ENCODE peak calls at places on chromosomes 1 and 21, in five cellular contexts. A is stomach, G is transverse colon, F is HCT116, C is upper lobe of left lung. X is an unnamed sample.

GRCh38 chr1:69305621-69306020 is 262.1 kb upstream of the LRRC7 start:
- DNase-seq in A (no peak), G (no peak), F (peak), C (no peak), X (no peak)

GRCh38 chr1:6942990-6943389 is 157.7 kb downstream of the CAMTA1 start:
- DNase-seq in A (no peak), G (no peak), F (no peak), C (no peak), X (no peak)

GRCh38 chr1:244451539-244451950 is at the start of gene ADSS2:
- DNase-seq in A (peak), G (no peak), F (no peak), C (no peak), X (peak)

GRCh38 chr1:119828266-119828665 is 17.0 kb upstream of the REG4 start:
- DNase-seq in A (no peak), G (no peak), F (no peak), C (no peak), X (no peak)

GRCh38 chr21:18801468-18801867 is 397.9 kb upstream of the TMPRSS15 start:
- DNase-seq in A (peak), G (no peak), F (no peak), C (no peak), X (no peak)

GRCh38 chr1:229853751-229854150 is 213.3 kb upstream of the GALNT2 start:
- DNase-seq in A (no peak), G (no peak), F (no peak), C (no peak), X (no peak)

GRCh38 chr1:10339815-10340214 is 59.0 kb upstream of the PGD start:
- DNase-seq in A (peak), G (peak), F (peak), C (no peak), X (no peak)

GRCh38 chr1:26993237-26994019 is at the start of gene TRNP1:
- DNase-seq in A (peak), G (peak), F (no peak), C (peak), X (peak)

GRCh38 chr1:170910273-170910672 is 25.1 kb upstream of the MROH9 start:
- DNase-seq in A (no peak), G (no peak), F (no peak), C (no peak), X (no peak)

GRCh38 chr1:32066489-32066873 is 6.3 kb upstream of the TMEM39B start:
- DNase-seq in A (peak), G (peak), F (peak), C (no peak), X (peak)

GRCh38 chr1:209768354-209768774 is 12.5 kb downstream of the TRAF3IP3 start:
- DNase-seq in A (peak), G (peak), F (no peak), C (no peak), X (no peak)

GRCh38 chr1:209766051-209766450 is 10.2 kb downstream of the TRAF3IP3 start:
- DNase-seq in A (no peak), G (no peak), F (no peak), C (no peak), X (no peak)

GRCh38 chr1:209769171-209769904 is 13.5 kb downstream of the TRAF3IP3 start:
- DNase-seq in A (no peak), G (peak), F (no peak), C (no peak), X (no peak)

GRCh38 chr1:209767706-209768105 is 11.9 kb downstream of the TRAF3IP3 start:
- DNase-seq in A (no peak), G (no peak), F (no peak), C (no peak), X (no peak)

DNA sequence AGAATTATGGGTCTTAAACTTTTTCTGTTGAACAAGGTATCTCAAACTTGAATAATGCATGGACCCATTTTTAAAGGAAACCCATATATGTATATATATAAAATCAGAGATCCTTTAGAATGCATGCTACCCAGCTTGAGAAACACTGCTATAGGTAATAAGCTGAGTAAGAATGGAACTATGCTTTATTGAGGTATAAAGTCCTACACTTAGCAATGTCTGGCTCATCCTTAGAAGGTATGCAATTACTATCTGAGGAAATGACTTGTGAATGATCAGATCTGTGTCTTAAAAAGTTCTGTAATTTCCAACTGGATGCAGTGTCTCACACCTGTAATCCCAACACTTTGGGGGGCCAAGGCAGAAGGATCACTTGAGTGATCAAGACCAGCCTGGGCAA is 11.3 kb downstream of the TRAF3IP3 start:
- DNase-seq in A (no peak), G (no peak), F (no peak), C (no peak), X (no peak)
- TF ChIP-seq POLR2AphosphoS5 in A (no peak), G (no peak), F (no peak), C (no peak), X (no peak)

DNA sequence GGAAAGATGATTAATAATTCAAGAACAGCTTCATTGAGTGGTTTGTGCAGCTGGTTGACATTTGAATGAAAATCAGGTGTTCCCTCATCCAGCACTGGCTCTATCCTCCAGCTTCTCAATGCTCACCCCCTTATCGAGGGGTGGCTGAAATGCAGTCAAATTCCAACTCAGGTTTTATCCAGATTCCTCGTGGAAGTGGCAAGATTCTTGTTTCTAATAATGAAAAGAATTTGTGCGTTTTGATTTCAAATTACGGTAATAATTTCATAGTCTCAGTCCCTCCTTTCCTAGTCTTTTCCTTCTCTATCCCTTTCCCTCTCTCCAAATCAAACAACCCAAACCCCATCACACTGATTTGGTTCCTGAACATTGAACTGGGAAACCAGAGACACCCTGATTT is 3.1 kb downstream of the CNIH3 start:
- DNase-seq in A (no peak), G (no peak), F (no peak), C (no peak), X (no peak)
- H3K4me3 ChIP-seq in A (no peak), G (no peak), F (no peak), C (no peak), X (no peak)

GRCh38 chr1:151346082-151346768 is 827 bp downstream of the RFX5 start:
- DNase-seq in A (no peak), G (no peak), F (no peak), C (no peak), X (no peak)
- TF ChIP-seq POLR2A in A (no peak), G (no peak), F (no peak), C (no peak), X (no peak)

GRCh38 chr1:150549496-150550221 is 451 bp downstream of the ADAMTSL4 start:
- DNase-seq in A (no peak), G (peak), F (no peak), C (no peak), X (no peak)
- TF ChIP-seq POLR2AphosphoS5 in A (no peak), G (peak), F (no peak), C (no peak), X (no peak)

DNA sequence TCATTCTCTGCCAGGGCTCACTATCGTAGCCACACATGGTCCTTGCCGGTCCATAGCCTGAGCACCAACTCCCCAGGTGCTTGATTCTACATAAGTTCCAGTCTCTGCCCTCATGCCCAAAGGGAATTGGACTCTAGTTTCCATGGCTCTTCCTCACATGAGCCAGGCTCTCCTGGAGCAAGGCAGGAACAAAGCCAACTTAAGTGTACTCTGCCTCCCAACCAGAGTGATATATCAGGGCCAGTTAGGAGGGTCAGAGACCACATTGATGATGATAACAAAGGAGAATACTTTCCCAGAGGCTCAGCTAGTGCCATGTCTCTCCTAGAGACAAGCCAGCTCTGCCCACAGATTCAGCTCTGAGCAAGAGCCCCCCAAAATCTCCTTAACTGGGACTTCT is 70.9 kb downstream of the ERI3 start:
- DNase-seq in A (no peak), G (no peak), F (no peak), C (no peak), X (no peak)
- H3K4me3 ChIP-seq in A (no peak), G (no peak), F (no peak), C (no peak), X (no peak)

DNA sequence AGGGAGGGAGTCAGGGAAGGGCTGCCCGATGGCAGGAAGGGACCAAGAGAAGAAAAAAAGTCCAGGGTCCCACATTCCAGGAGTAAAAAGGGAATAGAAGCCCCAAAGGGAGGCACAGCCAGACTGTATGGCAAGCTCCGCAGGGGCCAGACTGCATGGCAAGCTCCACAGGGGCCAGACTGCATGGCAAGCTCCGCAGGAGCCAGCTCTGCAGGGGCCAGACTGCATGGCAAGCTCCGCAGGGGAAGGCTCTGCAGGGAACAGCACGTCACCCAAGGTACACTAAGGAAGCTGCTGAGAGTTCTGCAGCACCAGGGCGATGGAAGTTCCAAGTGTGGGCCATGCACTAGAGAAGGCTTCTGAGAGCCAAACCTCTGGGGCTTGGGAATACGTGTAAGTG is 156.7 kb upstream of the ARHGEF16 start:
- DNase-seq in A (no peak), G (no peak), F (no peak), C (peak), X (no peak)
- TF ChIP-seq POLR2A in A (no peak), G (no peak), F (no peak), C (no peak), X (no peak)

DNA sequence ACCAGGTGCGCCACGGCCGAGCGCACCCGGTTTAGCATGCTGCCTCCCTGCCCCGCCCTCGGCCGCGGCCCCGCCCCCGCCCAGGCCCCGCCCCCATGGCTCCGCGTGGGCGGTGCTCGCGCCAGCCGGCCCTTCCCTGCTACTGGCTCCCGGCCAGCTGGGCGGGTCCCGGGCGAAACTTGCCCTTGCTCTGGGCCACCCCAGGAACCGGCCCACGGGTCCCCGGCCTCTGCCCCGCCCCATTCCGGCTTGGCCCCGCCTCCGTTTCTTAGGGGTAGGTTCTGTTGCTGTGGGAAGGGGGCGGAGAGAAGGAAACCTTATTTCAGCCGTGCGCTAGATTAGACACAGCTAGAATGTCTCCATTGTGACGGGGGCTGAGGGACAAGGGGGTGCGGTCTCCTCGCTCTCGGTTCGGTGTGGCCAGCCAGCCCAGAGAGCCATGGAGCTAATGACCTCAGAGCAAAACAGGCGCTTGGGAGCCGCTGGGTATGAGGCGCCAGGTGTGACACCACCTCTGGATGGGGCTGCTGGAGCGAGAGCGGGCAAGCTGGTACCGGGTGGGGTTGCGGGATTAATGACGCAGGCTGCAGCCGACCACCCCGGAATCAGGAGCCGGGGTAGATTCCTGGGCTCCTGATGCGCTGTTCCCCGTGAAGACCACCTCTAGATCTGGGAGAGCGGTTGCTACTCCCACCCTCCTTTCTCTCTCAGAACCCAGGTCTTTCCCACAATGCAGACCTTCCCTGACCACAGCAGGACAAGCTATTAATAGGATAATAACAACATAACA is at the start of gene PPM1J:
- DNase-seq in A (peak), G (peak), F (peak), C (peak), X (peak)
- TF ChIP-seq POLR2AphosphoS5 in A (peak), G (peak), F (no peak), C (peak), X (peak)